ENCODE peak calls at places on chromosome 18, in four cellular contexts. Q is right atrium auricular region; I is H9; R is CD8-positive, alpha-beta T cell. F is an unnamed sample.

GRCh38 chr18:49597152-49597551 is 35.3 kb downstream of the LIPG start:
- DNase-seq in I (no peak), R (no peak), Q (no peak), F (no peak)

GRCh38 chr18:31819106-31819924 is 58.6 kb upstream of the SLC25A52 start:
- DNase-seq in R (no peak), Q (no peak), I (peak; percentile 58), F (peak; percentile 54)

GRCh38 chr18:12106516-12106915 is 12.9 kb downstream of the ANKRD62 start:
- DNase-seq in I (no peak), Q (no peak), R (no peak), F (no peak)

GRCh38 chr18:62183578-62184195 is 3.2 kb downstream of the PIGN start:
- DNase-seq in Q (no peak), R (peak; percentile 18), I (no peak), F (no peak)

GRCh38 chr18:36196239-36196995 is 9.1 kb downstream of the MOCOS start:
- DNase-seq in Q (no peak), R (no peak), I (no peak), F (no peak)

GRCh38 chr18:78733762-78734613 is 245.6 kb upstream of the SALL3 start:
- DNase-seq in Q (no peak), I (no peak), R (no peak), F (no peak)

GRCh38 chr18:37330173-37330572 is 235.4 kb downstream of the CELF4 start:
- DNase-seq in Q (no peak), R (no peak), I (no peak), F (no peak)

GRCh38 chr18:29361843-29362242 is 1184.9 kb upstream of the CDH2 start:
- DNase-seq in I (peak; percentile 86), Q (no peak), R (no peak), F (peak; percentile 27)

GRCh38 chr18:45464619-45465018 is 150.7 kb upstream of the SLC14A2 start:
- DNase-seq in I (no peak), Q (no peak), R (no peak), F (no peak)

GRCh38 chr18:36297419-36298112 is at the start of gene FHOD3:
- DNase-seq in I (peak; percentile 83), Q (no peak), R (no peak), F (no peak)

GRCh38 chr18:55713707-55714106 is 125.7 kb upstream of the TCF4 start:
- DNase-seq in Q (no peak), I (no peak), R (no peak), F (no peak)

GRCh38 chr18:62781893-62782292 is 66.6 kb downstream of the PHLPP1 start:
- DNase-seq in I (no peak), R (no peak), Q (no peak), F (no peak)

GRCh38 chr18:62045316-62045715 is 141.5 kb downstream of the PIGN start:
- DNase-seq in Q (no peak), I (no peak), R (no peak), F (no peak)

GRCh38 chr18:79567481-79568147 is 112.0 kb upstream of the CTDP1 start:
- DNase-seq in R (no peak), I (peak; percentile 81), Q (peak; percentile 81), F (peak; percentile 45)

GRCh38 chr18:79477711-79478483 is 82.2 kb downstream of the NFATC1 start:
- DNase-seq in R (no peak), Q (no peak), I (no peak), F (no peak)

GRCh38 chr18:45440246-45440645 is 175.0 kb upstream of the SLC14A2 start:
- DNase-seq in I (no peak), Q (no peak), R (no peak), F (no peak)

GRCh38 chr18:79487198-79488165 is 91.8 kb downstream of the NFATC1 start:
- DNase-seq in I (no peak), R (no peak), Q (no peak), F (no peak)

GRCh38 chr18:56097561-56098095 is 509.6 kb upstream of the TCF4 start:
- DNase-seq in I (no peak), R (no peak), Q (no peak), F (no peak)

GRCh38 chr18:49560277-49561126 is 1.4 kb upstream of the LIPG start:
- DNase-seq in Q (no peak), R (no peak), I (peak; percentile 47), F (no peak)

GRCh38 chr18:24270937-24271380 is 126.7 kb downstream of the OSBPL1A start:
- DNase-seq in R (no peak), I (no peak), Q (no peak), F (no peak)

GRCh38 chr18:10035306-10035991 is 121.6 kb downstream of the VAPA start:
- DNase-seq in R (no peak), I (no peak), Q (no peak), F (no peak)

GRCh38 chr18:69845588-69846506 is 101.8 kb downstream of the CD226 start:
- DNase-seq in Q (no peak), R (no peak), I (no peak), F (no peak)

GRCh38 chr18:26082475-26082874 is 7.9 kb downstream of the SS18 start:
- DNase-seq in I (no peak), Q (no peak), R (no peak), F (no peak)

GRCh38 chr18:24731981-24732380 is 271.5 kb downstream of the HRH4 start:
- DNase-seq in R (no peak), I (peak; percentile 29), Q (no peak), F (no peak)

GRCh38 chr18:63322908-63323634 is 3.5 kb upstream of the BCL2 start:
- DNase-seq in R (peak; percentile 47), Q (no peak), I (peak; percentile 42), F (no peak)

GRCh38 chr18:57004366-57005121 is 142.3 kb upstream of the BOD1L2 start:
- DNase-seq in R (no peak), I (no peak), Q (no peak), F (no peak)

GRCh38 chr18:10473152-10473551 is 18.7 kb downstream of the APCDD1 start:
- DNase-seq in I (no peak), Q (no peak), R (no peak), F (no peak)

GRCh38 chr18:68053290-68053689 is 536.8 kb upstream of the DSEL start:
- DNase-seq in Q (no peak), I (no peak), R (no peak), F (no peak)

GRCh38 chr18:63311481-63312409 is 7.8 kb downstream of the BCL2 start:
- DNase-seq in I (no peak), Q (no peak), R (no peak), F (no peak)

GRCh38 chr18:69250305-69251151 is 150.2 kb upstream of the DOK6 start:
- DNase-seq in R (no peak), Q (no peak), I (no peak), F (no peak)

GRCh38 chr18:76977681-76978234 is 154.8 kb downstream of the MBP start:
- DNase-seq in I (no peak), Q (no peak), R (no peak), F (no peak)

GRCh38 chr18:48987821-48988220 is 37.1 kb upstream of the SMAD7 start:
- DNase-seq in R (no peak), I (no peak), Q (no peak), F (no peak)

GRCh38 chr18:13165636-13166423 is 52.7 kb upstream of the LDLRAD4 start:
- DNase-seq in I (peak; percentile 69), R (no peak), Q (no peak), F (no peak)

GRCh38 chr18:47931707-47932103 is 1.2 kb upstream of the SMAD2 start:
- DNase-seq in I (peak; percentile 69), Q (no peak), R (peak; percentile 19), F (no peak)

GRCh38 chr18:47932603-47933002 is 2.1 kb upstream of the SMAD2 start:
- DNase-seq in R (no peak), Q (no peak), I (no peak), F (no peak)

GRCh38 chr18:47930086-47930843 is at the start of gene SMAD2:
- DNase-seq in I (peak; percentile 92), R (peak; percentile 68), Q (peak; percentile 79), F (peak; percentile 58)

GRCh38 chr18:47930844-47931706 is 616 bp upstream of the SMAD2 start:
- DNase-seq in R (peak; percentile 93), Q (peak; percentile 97), I (peak; percentile 95), F (peak; percentile 71)

GRCh38 chr18:47932170-47932569 is 1.7 kb upstream of the SMAD2 start:
- DNase-seq in R (no peak), I (no peak), Q (no peak), F (no peak)
- H3K4me1 ChIP-seq in R (peaks cover 33% of the 10 kb centered on the region), I (peaks cover 9% of the 10 kb centered on the region), Q (no peaks in the 10 kb centered on the region), F (no peaks in the 10 kb centered on the region)

GRCh38 chr18:28045176-28045810 is 131.6 kb downstream of the CDH2 start:
- DNase-seq in R (no peak), Q (no peak), I (no peak), F (no peak)
- H3K4me1 ChIP-seq in R (no peaks in the 10 kb centered on the region), Q (no peaks in the 10 kb centered on the region), I (peaks cover 20% of the 10 kb centered on the region), F (peaks cover 5% of the 10 kb centered on the region)

DNA sequence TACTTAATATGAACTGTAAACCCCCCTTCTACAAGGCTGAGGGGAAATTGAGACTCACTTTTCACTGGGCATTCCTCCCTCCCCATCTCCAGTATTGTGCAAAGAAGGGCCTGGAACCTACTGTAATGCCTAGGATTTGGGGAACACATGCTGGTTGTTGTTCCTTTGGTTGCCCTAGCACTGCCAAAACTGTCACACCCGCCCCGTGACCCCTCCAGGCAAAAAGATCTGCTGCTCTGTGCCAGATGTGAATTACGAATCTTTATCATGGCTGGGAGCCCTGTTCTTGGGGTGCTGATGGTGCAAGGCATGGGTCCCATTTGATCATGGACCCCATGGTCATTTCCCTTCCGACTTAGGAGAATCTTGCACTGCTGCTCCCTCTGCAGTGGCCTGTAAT is 95.4 kb downstream of the CABLES1 start:
- DNase-seq in R (no peak), I (no peak), Q (peak; percentile 87), F (no peak)
- H3K4me1 ChIP-seq in R (peaks cover 11% of the 10 kb centered on the region), I (peaks cover 7% of the 10 kb centered on the region), Q (no peaks in the 10 kb centered on the region), F (peaks cover 2% of the 10 kb centered on the region)

GRCh38 chr18:51151185-51151567 is 46.3 kb downstream of the MEX3C start:
- DNase-seq in R (no peak), I (no peak), Q (no peak), F (no peak)
- H3K4me1 ChIP-seq in R (peaks cover 34% of the 10 kb centered on the region), I (no peaks in the 10 kb centered on the region), Q (no peaks in the 10 kb centered on the region), F (peaks cover 1% of the 10 kb centered on the region)

GRCh38 chr18:59715445-59715844 is 18.2 kb upstream of the CCBE1 start:
- DNase-seq in Q (no peak), R (no peak), I (no peak), F (no peak)
- H3K4me1 ChIP-seq in Q (no peaks in the 10 kb centered on the region), R (no peaks in the 10 kb centered on the region), I (no peaks in the 10 kb centered on the region), F (no peaks in the 10 kb centered on the region)

GRCh38 chr18:59270689-59271257 is 2.5 kb downstream of the RAX start:
- DNase-seq in Q (no peak), R (no peak), I (no peak), F (no peak)

GRCh38 chr18:59268127-59268721 is 5.0 kb downstream of the RAX start:
- DNase-seq in I (no peak), R (no peak), Q (no peak), F (no peak)

GRCh38 chr18:59269563-59270214 is 3.6 kb downstream of the RAX start:
- DNase-seq in Q (no peak), I (no peak), R (no peak), F (no peak)

GRCh38 chr18:59267511-59268126 is 5.6 kb downstream of the RAX start:
- DNase-seq in I (peak; percentile 58), Q (no peak), R (no peak), F (no peak)

GRCh38 chr18:59268722-59269562 is 4.3 kb downstream of the RAX start:
- DNase-seq in R (no peak), I (peak; percentile 89), Q (no peak), F (no peak)
- H3K4me1 ChIP-seq in R (peaks cover 11% of the 10 kb centered on the region), I (peaks cover 2% of the 10 kb centered on the region), Q (no peaks in the 10 kb centered on the region), F (peaks cover 2% of the 10 kb centered on the region)